ENCODE peak calls at places on chromosomes 3 and 15, in four cellular contexts. T is posterior vena cava; O is stimulated activated CD4-positive, alpha-beta T cell treated with anti-CD3 and anti-CD28 coated beads, TNF-alpha, amount 100 ng/mL, for 4 hours; G is psoas muscle. S is an unnamed sample.
A peak's percentile ranks its signal among the peaks of the same experiment; 100 is the strongest.

GRCh38 chr3:101143002-101143401 is 149.8 kb upstream of the ABI3BP start:
- DNase-seq in O (no peak), G (no peak), T (no peak), S (no peak)

GRCh38 chr15:59539799-59540198 is 71.8 kb upstream of the GCNT3 start:
- DNase-seq in T (no peak), G (no peak), O (no peak), S (no peak)

GRCh38 chr3:186361612-186362408 is at the start of gene DGKG:
- DNase-seq in G (peak; percentile 40), T (peak; percentile 89), O (no peak), S (peak; percentile 92)

GRCh38 chr3:109927161-109927560 is 589.8 kb upstream of the DPPA4 start:
- DNase-seq in G (no peak), T (no peak), O (no peak), S (no peak)

GRCh38 chr3:151403246-151403645 is 18.7 kb upstream of the P2RY12 start:
- DNase-seq in T (no peak), G (no peak), O (no peak), S (no peak)

GRCh38 chr15:60399931-60400330 is 2.1 kb upstream of the ANXA2 start:
- DNase-seq in T (no peak), G (no peak), O (no peak), S (no peak)

GRCh38 chr3:114879059-114880031 is 267.7 kb downstream of the ZBTB20 start:
- DNase-seq in T (no peak), G (no peak), O (no peak), S (no peak)

GRCh38 chr3:69012111-69012835 is 1.2 kb downstream of the EOGT start:
- DNase-seq in T (no peak), O (no peak), G (peak; percentile 56), S (no peak)

GRCh38 chr15:63052128-63052826 is 9.7 kb downstream of the TPM1 start:
- DNase-seq in T (no peak), G (no peak), O (no peak), S (no peak)

GRCh38 chr3:175940881-175941280 is 1081.7 kb downstream of the NAALADL2 start:
- DNase-seq in G (no peak), T (peak; percentile 51), O (no peak), S (no peak)

GRCh38 chr3:112803472-112803871 is 43.2 kb downstream of the CD200R1L start:
- DNase-seq in G (no peak), T (no peak), O (no peak), S (no peak)

GRCh38 chr3:140216249-140216648 is 281.3 kb downstream of the CLSTN2 start:
- DNase-seq in O (no peak), T (no peak), G (no peak), S (no peak)

GRCh38 chr15:65337436-65338070 is 33.1 kb downstream of the RNU5B-1 start:
- DNase-seq in G (no peak), T (peak; percentile 64), O (no peak), S (no peak)

GRCh38 chr3:180684807-180685206 is 5.5 kb upstream of the CCDC39 start:
- DNase-seq in O (no peak), T (no peak), G (no peak), S (no peak)

GRCh38 chr3:136105044-136105443 is 91.1 kb downstream of the MSL2 start:
- DNase-seq in O (no peak), T (no peak), G (no peak), S (no peak)

GRCh38 chr3:29538610-29538958 is 257.7 kb downstream of the RBMS3 start:
- DNase-seq in O (no peak), G (no peak), T (no peak), S (no peak)

GRCh38 chr15:69656271-69657030 is 203.8 kb downstream of the RPLP1 start:
- DNase-seq in G (no peak), O (no peak), T (no peak), S (peak; percentile 51)

GRCh38 chr3:197297020-197297419 is 1.4 kb downstream of the DLG1 start:
- DNase-seq in T (no peak), G (no peak), O (no peak), S (no peak)

GRCh38 chr3:20668411-20668810 is 482.4 kb upstream of the SGO1 start:
- DNase-seq in G (no peak), T (no peak), O (no peak), S (no peak)

GRCh38 chr3:157527471-157527881 is 24.3 kb upstream of the VEPH1 start:
- DNase-seq in G (no peak), T (no peak), O (no peak), S (no peak)

GRCh38 chr3:24958910-24959447 is 464.3 kb upstream of the THRB start:
- DNase-seq in G (no peak), O (no peak), T (no peak), S (no peak)

GRCh38 chr15:42918047-42918446 is 2.5 kb downstream of the TTBK2 start:
- DNase-seq in G (no peak), O (no peak), T (no peak), S (no peak)

GRCh38 chr15:74962219-74962618 is 5.6 kb upstream of the RPP25 start:
- DNase-seq in G (no peak), O (no peak), T (no peak), S (no peak)

GRCh38 chr3:62186967-62187366 is 186.4 kb downstream of the FEZF2 start:
- DNase-seq in O (no peak), G (no peak), T (no peak), S (no peak)

GRCh38 chr3:122416966-122417365 is 1.1 kb upstream of the WDR5B start:
- DNase-seq in T (no peak), G (peak; percentile 13), O (no peak), S (no peak)

GRCh38 chr15:79408041-79408440 is 24.1 kb upstream of the MINAR1 start:
- DNase-seq in G (no peak), O (no peak), T (no peak), S (no peak)

GRCh38 chr3:145188079-145188785 is 972.8 kb downstream of the PLOD2 start:
- DNase-seq in G (no peak), O (no peak), T (no peak), S (no peak)

GRCh38 chr15:60967728-60968127 is 261.4 kb downstream of the RORA start:
- DNase-seq in G (no peak), O (no peak), T (no peak), S (no peak)

GRCh38 chr3:159586587-159587202 is 401.9 kb upstream of the IL12A start:
- DNase-seq in O (no peak), G (no peak), T (no peak), S (no peak)

GRCh38 chr15:57731543-57732103 is 25.1 kb downstream of the POLR2M start:
- DNase-seq in O (no peak), T (no peak), G (no peak), S (no peak)

GRCh38 chr3:178195824-178196223 is 340.4 kb upstream of the KCNMB2 start:
- DNase-seq in O (no peak), G (no peak), T (no peak), S (no peak)

GRCh38 chr15:63608989-63609388 is 11.8 kb downstream of the FBXL22 start:
- DNase-seq in T (no peak), G (no peak), O (no peak), S (no peak)

GRCh38 chr3:185112186-185112585 is 40.7 kb downstream of the C3orf70 start:
- DNase-seq in G (no peak), T (no peak), O (no peak), S (no peak)

GRCh38 chr15:74907277-74907870 is 723 bp upstream of the FAM219B start:
- DNase-seq in G (no peak), O (no peak), T (no peak), S (no peak)

GRCh38 chr15:98799461-98799971 is 151.2 kb downstream of the IGF1R start:
- DNase-seq in G (no peak), T (no peak), O (no peak), S (no peak)